ENCODE peak calls at places on chromosomes 7 and 10, in seven cellular contexts. H is adrenal gland, V is ovary, E is BE2C, J is mammary epithelial cell, P is tibial artery, I is tibial nerve. G is an unnamed sample.

GRCh38 chr7:134865001-134865845 is 85.8 kb downstream of the CALD1 start:
- DNase-seq in H (no peak), V (no peak), E (no peak), J (no peak), P (no peak), I (no peak), G (no peak)

GRCh38 chr10:110704906-110705476 is 60.9 kb downstream of the RBM20 start:
- DNase-seq in H (no peak), V (no peak), E (no peak), J (no peak), P (no peak), I (no peak), G (no peak)

GRCh38 chr7:142685877-142686508 is 63.3 kb upstream of the PRSS1 start:
- DNase-seq in H (no peak), V (no peak), E (no peak), J (no peak), P (no peak), I (no peak), G (no peak)

GRCh38 chr10:89369142-89370105 is 8.4 kb upstream of the IFIT1B start:
- DNase-seq in H (no peak), V (no peak), E (no peak), J (no peak), P (no peak), I (no peak), G (no peak)

GRCh38 chr7:142717453-142717852 is 31.8 kb upstream of the PRSS1 start:
- DNase-seq in H (no peak), V (no peak), E (no peak), J (no peak), P (no peak), I (no peak), G (no peak)

GRCh38 chr10:104548090-104548489 is 93.0 kb upstream of the SORCS3 start:
- DNase-seq in H (no peak), V (no peak), E (no peak), J (peak; percentile 25), P (no peak), I (no peak), G (no peak)

GRCh38 chr10:71289421-71290130 is 29.5 kb upstream of the SLC29A3 start:
- DNase-seq in H (no peak), V (no peak), E (no peak), J (no peak), P (no peak), I (no peak), G (no peak)

GRCh38 chr7:138948403-138948802 is 32.8 kb downstream of the KIAA1549 start:
- DNase-seq in H (no peak), V (no peak), E (no peak), J (peak; percentile 14), P (no peak), I (no peak), G (no peak)

GRCh38 chr7:54339074-54339473 is 203.1 kb upstream of the VSTM2A start:
- DNase-seq in H (no peak), V (no peak), E (peak; percentile 76), J (no peak), P (no peak), I (peak; percentile 9), G (no peak)

GRCh38 chr10:132910901-132911711 is 31.3 kb downstream of the CFAP46 start:
- DNase-seq in H (peak; percentile 4), V (peak; percentile 57), E (no peak), J (no peak), P (no peak), I (no peak), G (peak; percentile 48)

GRCh38 chr10:9038146-9038714 is 983.7 kb downstream of the GATA3 start:
- DNase-seq in H (peak; percentile 27), V (no peak), E (no peak), J (peak; percentile 37), P (no peak), I (no peak), G (no peak)

GRCh38 chr10:22321831-22322662 is 1.1 kb downstream of the BMI1 start:
- DNase-seq in H (no peak), V (peak; percentile 57), E (no peak), J (peak; percentile 23), P (no peak), I (no peak), G (peak; percentile 66)

GRCh38 chr7:17131060-17131345 is 167.4 kb upstream of the AHR start:
- DNase-seq in H (no peak), V (no peak), E (no peak), J (no peak), P (no peak), I (no peak), G (no peak)

GRCh38 chr7:129783097-129783919 is 169.5 kb downstream of the UBE2H start:
- DNase-seq in H (no peak), V (no peak), E (no peak), J (no peak), P (no peak), I (no peak), G (no peak)

GRCh38 chr7:29488977-29489376 is 74.7 kb upstream of the PRR15 start:
- DNase-seq in H (no peak), V (no peak), E (no peak), J (peak; percentile 67), P (no peak), I (no peak), G (no peak)

GRCh38 chr7:80533287-80533686 is 21.4 kb upstream of the GNAT3 start:
- DNase-seq in H (no peak), V (no peak), E (no peak), J (peak; percentile 33), P (no peak), I (no peak), G (no peak)

GRCh38 chr7:70178787-70179186 is 580.5 kb downstream of the AUTS2 start:
- DNase-seq in H (no peak), V (no peak), E (no peak), J (peak; percentile 14), P (no peak), I (no peak), G (no peak)

GRCh38 chr7:1912472-1913289 is 242.6 kb downstream of the ELFN1 start:
- DNase-seq in H (peak; percentile 31), V (peak; percentile 69), E (peak; percentile 92), J (no peak), P (no peak), I (no peak), G (peak; percentile 71)

GRCh38 chr7:32415519-32415918 is 74.7 kb downstream of the LSM5 start:
- DNase-seq in H (no peak), V (no peak), E (no peak), J (no peak), P (no peak), I (no peak), G (no peak)

DNA sequence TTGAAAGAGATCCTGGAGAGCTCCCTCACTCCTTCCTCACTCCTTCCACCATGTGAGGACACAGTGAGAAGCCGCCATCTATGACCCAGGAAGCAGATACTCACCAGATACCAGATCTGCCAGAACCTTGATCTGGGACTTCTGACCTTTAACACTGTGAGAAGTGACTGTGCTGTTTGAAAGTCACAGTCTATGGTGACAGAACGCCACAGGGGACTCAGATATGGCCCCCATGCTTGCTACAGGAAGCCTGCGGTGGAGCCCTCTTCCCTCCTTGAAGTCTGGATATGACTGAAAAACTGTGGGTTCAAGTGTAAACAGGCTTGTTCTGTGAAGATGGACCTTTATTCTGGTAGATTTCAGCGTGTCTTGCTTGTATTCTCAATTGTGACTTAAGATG is 297.8 kb downstream of the KLF6 start:
- DNase-seq in H (no peak), V (no peak), E (no peak), J (no peak), P (no peak), I (no peak), G (no peak)
- H3K4me1 ChIP-seq in H (peaks cover 5% of the 10 kb centered on the region), V (peaks cover 4% of the 10 kb centered on the region), E (peaks cover 5% of the 10 kb centered on the region), J (peaks cover 16% of the 10 kb centered on the region), P (peaks cover 4% of the 10 kb centered on the region), I (peaks cover 15% of the 10 kb centered on the region), G (peaks cover 4% of the 10 kb centered on the region)

DNA sequence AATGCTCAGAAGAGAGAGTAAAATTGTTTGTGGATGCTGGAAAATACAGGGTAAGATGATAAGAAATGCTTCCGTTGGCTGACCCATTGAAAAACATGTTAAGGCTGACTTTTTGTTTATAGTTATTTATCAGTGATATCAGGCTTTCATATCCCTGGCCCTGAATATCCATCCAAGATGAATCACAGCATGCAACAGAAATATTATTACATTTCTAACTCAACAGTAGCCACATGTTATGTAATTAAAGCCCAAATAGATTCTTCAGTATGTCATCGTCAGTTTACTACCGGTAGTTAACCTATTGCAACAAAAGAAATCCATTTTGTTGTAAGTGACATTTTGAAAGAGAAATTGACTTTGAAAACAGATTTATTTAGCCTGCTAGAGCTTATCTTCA is 354.1 kb upstream of the CELF2 start:
- DNase-seq in H (no peak), V (no peak), E (no peak), J (no peak), P (no peak), I (no peak), G (no peak)
- H3K4me3 ChIP-seq in H (no peak overlapping the region), V (no peak overlapping the region), E (no peak overlapping the region), J (no peak overlapping the region), P (no peak overlapping the region), I (no peak overlapping the region), G (no peak overlapping the region)

GRCh38 chr10:124128811-124129145 is 35.4 kb upstream of the CHST15 start:
- DNase-seq in H (no peak), V (no peak), E (no peak), J (no peak), P (no peak), I (no peak), G (peak; percentile 39)

GRCh38 chr10:124126711-124127385 is 33.5 kb upstream of the CHST15 start:
- DNase-seq in H (peak; percentile 5), V (no peak), E (peak; percentile 65), J (no peak), P (no peak), I (no peak), G (peak; percentile 59)

GRCh38 chr10:124127965-124128810 is 34.8 kb upstream of the CHST15 start:
- DNase-seq in H (peak; percentile 4), V (no peak), E (no peak), J (no peak), P (no peak), I (no peak), G (no peak)

GRCh38 chr10:124126139-124126538 is 32.7 kb upstream of the CHST15 start:
- DNase-seq in H (no peak), V (no peak), E (no peak), J (no peak), P (no peak), I (no peak), G (no peak)

GRCh38 chr10:124127563-124127962 is 34.2 kb upstream of the CHST15 start:
- DNase-seq in H (no peak), V (no peak), E (no peak), J (no peak), P (no peak), I (no peak), G (peak; percentile 26)
- H3K4me1 ChIP-seq in H (no peaks in the 10 kb centered on the region), V (peaks cover 2% of the 10 kb centered on the region), E (peaks cover 8% of the 10 kb centered on the region), J (peaks cover 4% of the 10 kb centered on the region), P (peaks cover 4% of the 10 kb centered on the region), I (no peaks in the 10 kb centered on the region), G (no peaks in the 10 kb centered on the region)

GRCh38 chr7:116213361-116214155 is 3.2 kb downstream of the TES start:
- DNase-seq in H (no peak), V (no peak), E (no peak), J (no peak), P (no peak), I (no peak), G (no peak)

GRCh38 chr7:116210345-116211005 is at the start of gene TES:
- DNase-seq in H (peak; percentile 44), V (peak; percentile 60), E (no peak), J (peak; percentile 82), P (peak; percentile 52), I (no peak), G (peak; percentile 48)

GRCh38 chr7:116211006-116211912 is 920 bp downstream of the TES start:
- DNase-seq in H (peak; percentile 70), V (peak; percentile 37), E (no peak), J (peak; percentile 91), P (peak; percentile 84), I (peak; percentile 61), G (peak; percentile 78)

GRCh38 chr7:116212859-116213258 is 2.5 kb downstream of the TES start:
- DNase-seq in H (no peak), V (no peak), E (no peak), J (no peak), P (no peak), I (no peak), G (no peak)

GRCh38 chr7:116211913-116212596 is 1.7 kb downstream of the TES start:
- DNase-seq in H (no peak), V (no peak), E (no peak), J (no peak), P (no peak), I (no peak), G (no peak)
- H3K4me3 ChIP-seq in H (no peak overlapping the region), V (peak overlapping the region; percentile 55), E (no peak overlapping the region), J (peak overlapping the region; percentile 91), P (peak overlapping the region; percentile 75), I (peak overlapping the region; percentile 79), G (peak overlapping the region; percentile 76)